ENCODE peak calls at places on chromosomes 3 and 15, in six cellular contexts. One of them, this sample, is unnamed.

GRCh38 chr3:113867506-113867905 is 28.9 kb downstream of the GRAMD1C start:
- DNase-seq in A549: no peak
- DNase-seq in IMR-90: peak
- DNase-seq in HepG2: no peak
- DNase-seq in SK-N-SH: no peak
- DNase-seq in GM12878: no peak
- DNase-seq in this sample: no peak

GRCh38 chr3:24387493-24387892 is 107.2 kb downstream of the THRB start:
- DNase-seq in A549: no peak
- DNase-seq in IMR-90: no peak
- DNase-seq in HepG2: no peak
- DNase-seq in SK-N-SH: no peak
- DNase-seq in GM12878: no peak
- DNase-seq in this sample: no peak

GRCh38 chr15:57401546-57401945 is 25.2 kb downstream of the CGNL1 start:
- DNase-seq in A549: no peak
- DNase-seq in IMR-90: no peak
- DNase-seq in HepG2: no peak
- DNase-seq in SK-N-SH: no peak
- DNase-seq in GM12878: no peak
- DNase-seq in this sample: no peak

GRCh38 chr3:189978753-189979152 is 141.9 kb downstream of the P3H2 start:
- DNase-seq in A549: no peak
- DNase-seq in IMR-90: no peak
- DNase-seq in HepG2: no peak
- DNase-seq in SK-N-SH: no peak
- DNase-seq in GM12878: no peak
- DNase-seq in this sample: no peak

GRCh38 chr15:62989366-62990055 is 53.0 kb upstream of the TPM1 start:
- DNase-seq in A549: no peak
- DNase-seq in IMR-90: peak
- DNase-seq in HepG2: no peak
- DNase-seq in SK-N-SH: no peak
- DNase-seq in GM12878: no peak
- DNase-seq in this sample: no peak

GRCh38 chr15:101275018-101275417 is 2.3 kb downstream of the SELENOS start:
- DNase-seq in A549: no peak
- DNase-seq in IMR-90: no peak
- DNase-seq in HepG2: no peak
- DNase-seq in SK-N-SH: no peak
- DNase-seq in GM12878: peak
- DNase-seq in this sample: no peak

GRCh38 chr3:127839099-127839498 is 16.8 kb upstream of the MGLL start:
- DNase-seq in A549: no peak
- DNase-seq in IMR-90: no peak
- DNase-seq in HepG2: no peak
- DNase-seq in SK-N-SH: no peak
- DNase-seq in GM12878: no peak
- DNase-seq in this sample: no peak

GRCh38 chr3:60080648-60081047 is 1030.8 kb upstream of the CFAP20DC start:
- DNase-seq in A549: no peak
- DNase-seq in IMR-90: no peak
- DNase-seq in HepG2: no peak
- DNase-seq in SK-N-SH: no peak
- DNase-seq in GM12878: no peak
- DNase-seq in this sample: no peak

GRCh38 chr15:92394327-92395175 is 870 bp downstream of the ST8SIA2 start:
- DNase-seq in A549: no peak
- DNase-seq in IMR-90: no peak
- DNase-seq in HepG2: no peak
- DNase-seq in SK-N-SH: peak
- DNase-seq in GM12878: no peak
- DNase-seq in this sample: no peak

GRCh38 chr3:57158813-57159678 is 6.1 kb downstream of the IL17RD start:
- DNase-seq in A549: no peak
- DNase-seq in IMR-90: no peak
- DNase-seq in HepG2: no peak
- DNase-seq in SK-N-SH: no peak
- DNase-seq in GM12878: no peak
- DNase-seq in this sample: no peak

GRCh38 chr3:126180477-126181397 is at the start of gene ALDH1L1:
- DNase-seq in A549: no peak
- DNase-seq in IMR-90: peak
- DNase-seq in HepG2: peak
- DNase-seq in SK-N-SH: peak
- DNase-seq in GM12878: no peak
- DNase-seq in this sample: no peak

GRCh38 chr3:140323561-140323960 is 354.3 kb upstream of the TRIM42 start:
- DNase-seq in A549: no peak
- DNase-seq in IMR-90: no peak
- DNase-seq in HepG2: no peak
- DNase-seq in SK-N-SH: no peak
- DNase-seq in GM12878: no peak
- DNase-seq in this sample: no peak

GRCh38 chr3:112814256-112814655 is 32.4 kb downstream of the CD200R1L start:
- DNase-seq in A549: peak
- DNase-seq in IMR-90: peak
- DNase-seq in HepG2: peak
- DNase-seq in SK-N-SH: no peak
- DNase-seq in GM12878: no peak
- DNase-seq in this sample: peak

GRCh38 chr3:100463002-100463401 is 29.4 kb upstream of the TMEM45A start:
- DNase-seq in A549: peak
- DNase-seq in IMR-90: peak
- DNase-seq in HepG2: peak
- DNase-seq in SK-N-SH: peak
- DNase-seq in GM12878: peak
- DNase-seq in this sample: peak

GRCh38 chr3:182165234-182165633 is 453.5 kb downstream of the SOX2 start:
- DNase-seq in A549: no peak
- DNase-seq in IMR-90: no peak
- DNase-seq in HepG2: no peak
- DNase-seq in SK-N-SH: no peak
- DNase-seq in GM12878: no peak
- DNase-seq in this sample: no peak

GRCh38 chr3:12044860-12045259 is 40.7 kb downstream of the SYN2 start:
- DNase-seq in A549: no peak
- DNase-seq in IMR-90: no peak
- DNase-seq in HepG2: no peak
- DNase-seq in SK-N-SH: peak
- DNase-seq in GM12878: no peak
- DNase-seq in this sample: no peak

GRCh38 chr3:12054245-12054644 is 50.1 kb downstream of the SYN2 start:
- DNase-seq in A549: no peak
- DNase-seq in IMR-90: no peak
- DNase-seq in HepG2: no peak
- DNase-seq in SK-N-SH: no peak
- DNase-seq in GM12878: no peak
- DNase-seq in this sample: no peak

GRCh38 chr3:12051586-12051985 is 47.4 kb downstream of the SYN2 start:
- DNase-seq in A549: no peak
- DNase-seq in IMR-90: no peak
- DNase-seq in HepG2: no peak
- DNase-seq in SK-N-SH: no peak
- DNase-seq in GM12878: no peak
- DNase-seq in this sample: no peak

GRCh38 chr3:12046406-12046805 is 42.2 kb downstream of the SYN2 start:
- DNase-seq in A549: peak
- DNase-seq in IMR-90: no peak
- DNase-seq in HepG2: no peak
- DNase-seq in SK-N-SH: peak
- DNase-seq in GM12878: no peak
- DNase-seq in this sample: no peak

DNA sequence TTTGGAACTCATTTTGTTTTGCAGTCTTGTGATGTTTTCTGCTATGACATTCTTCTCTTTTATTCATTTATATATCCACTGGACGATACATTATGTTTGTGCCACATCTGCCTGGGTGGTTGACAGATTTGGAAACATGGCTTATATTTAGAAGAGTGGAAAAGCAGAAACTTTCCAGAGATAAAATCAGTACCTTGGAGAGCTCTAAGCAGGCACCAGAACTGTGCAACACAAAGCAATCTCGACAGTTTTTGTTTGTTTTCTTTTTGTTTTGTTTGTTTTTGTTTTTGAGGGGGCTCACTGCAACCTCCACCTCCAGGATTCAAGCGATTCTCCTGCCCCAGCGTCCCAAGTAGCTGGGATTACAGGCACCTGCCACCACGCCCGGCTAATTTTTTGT is 45.5 kb downstream of the SYN2 start:
- DNase-seq in A549: no peak
- DNase-seq in IMR-90: peak
- DNase-seq in HepG2: no peak
- DNase-seq in SK-N-SH: no peak
- DNase-seq in GM12878: no peak
- DNase-seq in this sample: no peak
- TF ChIP-seq SMC3 in A549: no peak
- TF ChIP-seq SMC3 in IMR-90: no peak
- TF ChIP-seq SMC3 in HepG2: no peak
- TF ChIP-seq SMC3 in SK-N-SH: no peak
- TF ChIP-seq SMC3 in GM12878: no peak
- TF ChIP-seq SMC3 in this sample: no peak

GRCh38 chr3:105062853-105063252 is 303.9 kb upstream of the ALCAM start:
- DNase-seq in A549: no peak
- DNase-seq in IMR-90: peak
- DNase-seq in HepG2: no peak
- DNase-seq in SK-N-SH: no peak
- DNase-seq in GM12878: no peak
- DNase-seq in this sample: no peak
- TF ChIP-seq SMC3 in A549: no peak
- TF ChIP-seq SMC3 in IMR-90: no peak
- TF ChIP-seq SMC3 in HepG2: no peak
- TF ChIP-seq SMC3 in SK-N-SH: no peak
- TF ChIP-seq SMC3 in GM12878: no peak
- TF ChIP-seq SMC3 in this sample: no peak

GRCh38 chr3:108322352-108322751 is 26.0 kb downstream of the HHLA2 start:
- DNase-seq in A549: no peak
- DNase-seq in IMR-90: no peak
- DNase-seq in HepG2: no peak
- DNase-seq in SK-N-SH: no peak
- DNase-seq in GM12878: no peak
- DNase-seq in this sample: peak
- TF ChIP-seq SMC3 in A549: no peak
- TF ChIP-seq SMC3 in IMR-90: no peak
- TF ChIP-seq SMC3 in HepG2: no peak
- TF ChIP-seq SMC3 in SK-N-SH: no peak
- TF ChIP-seq SMC3 in GM12878: peak
- TF ChIP-seq SMC3 in this sample: no peak

DNA sequence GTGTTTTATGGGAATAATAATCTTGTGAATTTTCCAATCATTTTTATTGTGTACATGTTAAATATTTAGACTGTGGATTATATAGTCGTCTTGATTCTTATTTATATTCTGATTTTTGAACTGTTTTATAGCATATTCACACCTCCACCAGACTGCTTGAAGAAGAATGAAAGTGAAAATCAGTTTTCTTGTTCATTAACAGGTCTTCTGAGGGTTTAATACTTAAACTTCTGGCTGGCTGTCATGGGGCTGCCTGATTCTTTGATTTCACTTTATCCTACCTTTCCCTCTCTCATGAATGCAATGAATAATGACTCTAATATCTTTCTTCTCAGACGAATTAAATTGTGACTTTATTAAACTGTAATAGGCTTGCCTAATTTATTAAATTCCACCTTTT is 56.2 kb downstream of the ATP2C1 start:
- DNase-seq in A549: no peak
- DNase-seq in IMR-90: no peak
- DNase-seq in HepG2: no peak
- DNase-seq in SK-N-SH: no peak
- DNase-seq in GM12878: no peak
- DNase-seq in this sample: no peak
- TF ChIP-seq SMC3 in A549: no peak
- TF ChIP-seq SMC3 in IMR-90: no peak
- TF ChIP-seq SMC3 in HepG2: no peak
- TF ChIP-seq SMC3 in SK-N-SH: no peak
- TF ChIP-seq SMC3 in GM12878: no peak
- TF ChIP-seq SMC3 in this sample: no peak

GRCh38 chr15:69074843-69075224 is 60.3 kb downstream of the NOX5 start:
- DNase-seq in A549: peak
- DNase-seq in IMR-90: no peak
- DNase-seq in HepG2: no peak
- DNase-seq in SK-N-SH: peak
- DNase-seq in GM12878: no peak
- DNase-seq in this sample: no peak
- TF ChIP-seq SMC3 in A549: no peak
- TF ChIP-seq SMC3 in IMR-90: no peak
- TF ChIP-seq SMC3 in HepG2: no peak
- TF ChIP-seq SMC3 in SK-N-SH: no peak
- TF ChIP-seq SMC3 in GM12878: no peak
- TF ChIP-seq SMC3 in this sample: no peak

DNA sequence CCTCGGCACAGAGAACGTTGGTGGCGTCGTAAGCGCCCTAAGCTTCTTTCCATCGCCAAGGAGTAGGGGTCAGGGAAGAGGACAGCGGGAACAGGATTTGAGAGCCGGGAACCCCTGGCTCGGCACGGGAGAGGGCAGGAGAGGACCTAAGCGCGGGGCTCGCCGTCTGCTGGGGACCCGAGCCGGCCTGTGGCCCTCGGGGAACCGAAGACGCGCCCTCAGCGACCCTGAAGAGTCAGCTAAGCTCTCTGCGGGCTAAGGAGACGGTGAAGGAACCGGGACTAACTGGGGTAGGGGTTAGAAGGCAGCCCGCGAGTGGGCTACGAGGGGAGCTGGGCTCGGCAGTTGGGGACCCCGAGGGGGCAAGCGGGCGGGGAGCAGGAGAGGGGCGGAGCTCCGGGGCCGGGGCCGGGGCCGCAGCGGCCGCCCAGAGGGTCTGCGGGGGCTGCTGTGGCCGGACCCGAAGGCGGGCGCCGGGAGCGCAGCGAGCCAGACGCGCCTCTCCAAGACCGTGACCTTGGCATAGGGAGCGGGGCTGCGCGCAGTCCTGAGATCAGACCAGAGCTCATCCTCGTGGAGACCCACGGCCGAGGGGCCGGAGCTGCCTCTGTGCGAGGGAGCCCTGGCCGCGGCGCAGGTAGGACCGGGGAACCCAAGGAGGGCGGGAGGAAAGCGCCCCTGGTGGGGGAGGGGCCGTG is 574 bp downstream of the CASR start:
- DNase-seq in A549: no peak
- DNase-seq in IMR-90: no peak
- DNase-seq in HepG2: no peak
- DNase-seq in SK-N-SH: peak
- DNase-seq in GM12878: no peak
- DNase-seq in this sample: no peak
- TF ChIP-seq SMC3 in A549: no peak
- TF ChIP-seq SMC3 in IMR-90: no peak
- TF ChIP-seq SMC3 in HepG2: no peak
- TF ChIP-seq SMC3 in SK-N-SH: no peak
- TF ChIP-seq SMC3 in GM12878: no peak
- TF ChIP-seq SMC3 in this sample: no peak

GRCh38 chr15:78751602-78751979 is 59.7 kb downstream of the ADAMTS7 start:
- DNase-seq in A549: no peak
- DNase-seq in IMR-90: no peak
- DNase-seq in HepG2: no peak
- DNase-seq in SK-N-SH: no peak
- DNase-seq in GM12878: no peak
- DNase-seq in this sample: no peak
- TF ChIP-seq SMC3 in A549: no peak
- TF ChIP-seq SMC3 in IMR-90: no peak
- TF ChIP-seq SMC3 in HepG2: no peak
- TF ChIP-seq SMC3 in SK-N-SH: no peak
- TF ChIP-seq SMC3 in GM12878: no peak
- TF ChIP-seq SMC3 in this sample: no peak